ENCODE peak calls at places on chromosomes 2 and 18, in seven cellular contexts. T is G401; U is activated naive CD8-positive, alpha-beta T cell treated with anti-CD3 and anti-CD28 coated beads, Interleukin-2, amount 50 U/mL, for 24 hours; F is AG09309; G is KBM-7; I is cerebellar nuclear complex; W is T-helper 1 cell. X is an unnamed sample.
A peak's percentile ranks its signal among the peaks of the same experiment; 100 is the strongest.

GRCh38 chr2:215898363-215898762 is 115.0 kb downstream of the MREG start:
- DNase-seq in T (no peak), U (no peak), F (no peak), G (no peak), I (no peak), W (no peak), X (no peak)

GRCh38 chr18:42086288-42086687 is 131.3 kb downstream of the PIK3C3 start:
- DNase-seq in T (no peak), U (no peak), F (no peak), G (no peak), I (no peak), W (no peak), X (no peak)

GRCh38 chr2:138356178-138356577 is 145.4 kb upstream of the SPOPL start:
- DNase-seq in T (no peak), U (no peak), F (peak; percentile 59), G (no peak), I (no peak), W (no peak), X (no peak)

GRCh38 chr18:21074336-21075323 is 37.0 kb downstream of the ROCK1 start:
- DNase-seq in T (no peak), U (no peak), F (no peak), G (no peak), I (no peak), W (no peak), X (no peak)

GRCh38 chr2:38747007-38747424 is 4.1 kb downstream of the SRSF7 start:
- DNase-seq in T (no peak), U (no peak), F (no peak), G (no peak), I (no peak), W (no peak), X (no peak)

GRCh38 chr2:172427990-172428840 is 829 bp downstream of the ITGA6 start:
- DNase-seq in T (no peak), U (peak; percentile 55), F (no peak), G (peak; percentile 41), I (no peak), W (peak; percentile 22), X (no peak)

GRCh38 chr2:98801286-98801685 is 70.4 kb upstream of the MGAT4A start:
- DNase-seq in T (no peak), U (no peak), F (no peak), G (no peak), I (no peak), W (no peak), X (no peak)

GRCh38 chr18:62984656-62985315 is 269.4 kb downstream of the PHLPP1 start:
- DNase-seq in T (no peak), U (no peak), F (no peak), G (no peak), I (no peak), W (no peak), X (no peak)

GRCh38 chr2:84969511-84970265 is 1.3 kb upstream of the KCMF1 start:
- DNase-seq in T (peak; percentile 41), U (peak; percentile 20), F (no peak), G (peak; percentile 52), I (no peak), W (no peak), X (no peak)

GRCh38 chr2:199019898-199020507 is 437.7 kb downstream of the SATB2 start:
- DNase-seq in T (no peak), U (no peak), F (peak; percentile 35), G (peak; percentile 17), I (no peak), W (no peak), X (no peak)

GRCh38 chr2:7788736-7789135 is 871.5 kb downstream of the RNF144A start:
- DNase-seq in T (no peak), U (no peak), F (no peak), G (no peak), I (no peak), W (no peak), X (no peak)

GRCh38 chr18:46433121-46433826 is 223.7 kb downstream of the LOXHD1 start:
- DNase-seq in T (no peak), U (no peak), F (no peak), G (no peak), I (no peak), W (no peak), X (no peak)

GRCh38 chr2:53498210-53498609 is 269.4 kb upstream of the CHAC2 start:
- DNase-seq in T (no peak), U (no peak), F (no peak), G (no peak), I (no peak), W (no peak), X (no peak)

GRCh38 chr2:173090291-173090877 is 14.7 kb downstream of the MAP3K20 start:
- DNase-seq in T (no peak), U (no peak), F (no peak), G (no peak), I (no peak), W (no peak), X (no peak)

GRCh38 chr2:85797959-85798358 is 44.2 kb downstream of the ATOH8 start:
- DNase-seq in T (peak; percentile 46), U (no peak), F (no peak), G (peak; percentile 30), I (no peak), W (no peak), X (no peak)

GRCh38 chr2:104736026-104736425 is 117.9 kb upstream of the POU3F3 start:
- DNase-seq in T (no peak), U (no peak), F (no peak), G (no peak), I (no peak), W (no peak), X (no peak)

GRCh38 chr2:232839680-232840079 is 30.4 kb upstream of the SNORC start:
- DNase-seq in T (peak; percentile 37), U (no peak), F (no peak), G (peak; percentile 81), I (no peak), W (no peak), X (peak; percentile 71)

GRCh38 chr2:1236596-1236995 is 176.7 kb upstream of the TPO start:
- DNase-seq in T (no peak), U (no peak), F (no peak), G (no peak), I (no peak), W (no peak), X (no peak)

GRCh38 chr2:207772081-207772843 is 2.6 kb upstream of the FZD5 start:
- DNase-seq in T (no peak), U (peak; percentile 22), F (no peak), G (peak; percentile 66), I (no peak), W (no peak), X (no peak)

GRCh38 chr2:64120928-64121327 is 23.3 kb downstream of the PELI1 start:
- DNase-seq in T (no peak), U (no peak), F (no peak), G (no peak), I (no peak), W (no peak), X (no peak)

GRCh38 chr2:197614532-197614931 is 60.9 kb downstream of the RFTN2 start:
- DNase-seq in T (no peak), U (no peak), F (no peak), G (no peak), I (no peak), W (no peak), X (no peak)

GRCh38 chr18:62284637-62285036 is 40.5 kb upstream of the TNFRSF11A start:
- DNase-seq in T (no peak), U (no peak), F (no peak), G (no peak), I (no peak), W (no peak), X (no peak)

GRCh38 chr2:47654790-47655562 is 128.0 kb upstream of the MSH6 start:
- DNase-seq in T (no peak), U (no peak), F (no peak), G (no peak), I (no peak), W (no peak), X (no peak)

GRCh38 chr2:101855776-101856175 is 136.0 kb upstream of the IL1R2 start:
- DNase-seq in T (no peak), U (no peak), F (no peak), G (no peak), I (no peak), W (no peak), X (no peak)

GRCh38 chr2:96737831-96738230 is 2.0 kb downstream of the LMAN2L start:
- DNase-seq in T (no peak), U (no peak), F (no peak), G (no peak), I (no peak), W (no peak), X (no peak)

X was measured in tibial artery.